ENCODE peak calls at places on chromosome 9, in four cellular contexts. One of them, this sample, is unnamed.

GRCh38 chr9:97695390-97695789 is 1.8 kb downstream of the XPA start:
- DNase-seq in tibial nerve: no peak
- DNase-seq in uterus: no peak
- DNase-seq in NCI-H1092 treated with DMSO at 0.1 percent for 48 hours: no peak
- DNase-seq in this sample: no peak

GRCh38 chr9:94301577-94301976 is 26.9 kb downstream of the NUTM2F start:
- DNase-seq in tibial nerve: no peak
- DNase-seq in uterus: no peak
- DNase-seq in NCI-H1092 treated with DMSO at 0.1 percent for 48 hours: no peak
- DNase-seq in this sample: no peak

GRCh38 chr9:126126012-126126411 is 200.6 kb upstream of the MVB12B start:
- DNase-seq in NCI-H1092 treated with DMSO at 0.1 percent for 48 hours: no peak
- DNase-seq in tibial nerve: no peak
- DNase-seq in uterus: no peak
- DNase-seq in this sample: no peak

GRCh38 chr9:85040806-85041575 is 371.5 kb downstream of the NTRK2 start:
- DNase-seq in NCI-H1092 treated with DMSO at 0.1 percent for 48 hours: no peak
- DNase-seq in tibial nerve: no peak
- DNase-seq in uterus: no peak
- DNase-seq in this sample: no peak

GRCh38 chr9:16571127-16571848 is 299.2 kb downstream of the BNC2 start:
- DNase-seq in uterus: peak; percentile 67
- DNase-seq in NCI-H1092 treated with DMSO at 0.1 percent for 48 hours: peak; percentile 84
- DNase-seq in tibial nerve: no peak
- DNase-seq in this sample: no peak

GRCh38 chr9:2377135-2377534 is 244.5 kb upstream of the VLDLR start:
- DNase-seq in uterus: no peak
- DNase-seq in tibial nerve: no peak
- DNase-seq in NCI-H1092 treated with DMSO at 0.1 percent for 48 hours: no peak
- DNase-seq in this sample: no peak

GRCh38 chr9:132487351-132487791 is 77.4 kb downstream of the CFAP77 start:
- DNase-seq in NCI-H1092 treated with DMSO at 0.1 percent for 48 hours: no peak
- DNase-seq in tibial nerve: no peak
- DNase-seq in uterus: no peak
- DNase-seq in this sample: no peak

GRCh38 chr9:79360387-79361347 is 211.1 kb upstream of the TLE4 start:
- DNase-seq in uterus: no peak
- DNase-seq in tibial nerve: no peak
- DNase-seq in NCI-H1092 treated with DMSO at 0.1 percent for 48 hours: no peak
- DNase-seq in this sample: peak; percentile 74

GRCh38 chr9:129777769-129778130 is 24.9 kb upstream of the PTGES start:
- DNase-seq in NCI-H1092 treated with DMSO at 0.1 percent for 48 hours: no peak
- DNase-seq in uterus: no peak
- DNase-seq in tibial nerve: no peak
- DNase-seq in this sample: no peak

GRCh38 chr9:138049085-138049778 is 171.7 kb downstream of the CACNA1B start:
- DNase-seq in uterus: no peak
- DNase-seq in NCI-H1092 treated with DMSO at 0.1 percent for 48 hours: no peak
- DNase-seq in tibial nerve: no peak
- DNase-seq in this sample: no peak

GRCh38 chr9:84670106-84670800 is 724 bp downstream of the NTRK2 start:
- DNase-seq in NCI-H1092 treated with DMSO at 0.1 percent for 48 hours: peak; percentile 7
- DNase-seq in uterus: no peak
- DNase-seq in tibial nerve: no peak
- DNase-seq in this sample: no peak

GRCh38 chr9:109101810-109102209 is 17.9 kb downstream of the TMEM245 start:
- DNase-seq in NCI-H1092 treated with DMSO at 0.1 percent for 48 hours: no peak
- DNase-seq in uterus: no peak
- DNase-seq in tibial nerve: no peak
- DNase-seq in this sample: no peak

GRCh38 chr9:123597926-123598556 is 242.0 kb downstream of the CRB2 start:
- DNase-seq in uterus: no peak
- DNase-seq in tibial nerve: no peak
- DNase-seq in NCI-H1092 treated with DMSO at 0.1 percent for 48 hours: peak; percentile 45
- DNase-seq in this sample: no peak